ENCODE peak calls at places on chromosomes 11 and 22, in seven cellular contexts. Z is endothelial cell; X is activated naive CD4-positive, alpha-beta T cell treated with anti-CD3 and anti-CD28 coated beads, Interleukin-2, amount 10 ng/mL, durations not matched to agents 7 days and 5 days; T is GM20000; D is stimulated activated CD8-positive, alpha-beta memory T cell treated with anti-CD3 and anti-CD28 coated beads, Interleukin-7, amount 100 ng/mL, for 1 hour; G is Jurkat, Clone E6-1; W is HEK293T. A is an unnamed sample.

GRCh38 chr22:37940698-37941376 is 12.6 kb downstream of the C22orf23 start:
- DNase-seq in X (no peak), T (no peak), G (no peak), D (no peak), Z (no peak), W (no peak), A (no peak)

GRCh38 chr11:72081856-72082255 is 1.2 kb downstream of the LRRC51 start:
- DNase-seq in T (no peak), X (no peak), W (no peak), Z (no peak), G (no peak), D (no peak), A (peak)

GRCh38 chr11:14259186-14259784 is 99.7 kb downstream of the RRAS2 start:
- DNase-seq in X (no peak), T (no peak), D (no peak), Z (no peak), W (no peak), G (no peak), A (no peak)

GRCh38 chr22:27804683-27805297 is 3.2 kb upstream of the MN1 start:
- DNase-seq in T (peak), X (peak), D (no peak), G (peak), W (peak), Z (peak), A (peak)

GRCh38 chr22:47041201-47042115 is 279.0 kb downstream of the TBC1D22A start:
- DNase-seq in X (no peak), G (no peak), Z (no peak), T (no peak), D (no peak), W (no peak), A (no peak)

GRCh38 chr22:25013634-25014033 is 61.1 kb downstream of the KIAA1671 start:
- DNase-seq in D (no peak), Z (no peak), G (no peak), T (no peak), W (peak), X (no peak), A (no peak)

GRCh38 chr11:124987096-124987495 is 33.1 kb downstream of the CCDC15 start:
- DNase-seq in X (no peak), T (no peak), W (no peak), G (no peak), D (no peak), Z (no peak), A (no peak)

GRCh38 chr11:116870054-116870453 is 32.6 kb upstream of the APOA1 start:
- DNase-seq in D (no peak), W (no peak), Z (no peak), G (no peak), X (no peak), T (no peak), A (no peak)

GRCh38 chr22:49923445-49923844 is 5.0 kb downstream of the CRELD2 start:
- DNase-seq in W (no peak), X (no peak), G (peak), D (no peak), T (no peak), Z (no peak), A (no peak)

GRCh38 chr22:36010090-36010489 is 18.5 kb downstream of the RBFOX2 start:
- DNase-seq in T (no peak), Z (peak), D (no peak), G (no peak), X (no peak), W (peak), A (no peak)

GRCh38 chr11:8777907-8778767 is 95.5 kb downstream of the RPL27A start:
- DNase-seq in T (peak), W (no peak), G (no peak), Z (no peak), X (no peak), D (no peak), A (no peak)

GRCh38 chr11:76658651-76659650 is 11.6 kb downstream of the LRRC32 start:
- DNase-seq in T (no peak), X (no peak), Z (no peak), D (no peak), W (no peak), G (no peak), A (no peak)

GRCh38 chr22:21624120-21624879 is 5.5 kb downstream of the YDJC start:
- DNase-seq in W (peak), X (peak), G (no peak), T (no peak), D (no peak), Z (peak), A (peak)

GRCh38 chr22:32803020-32803758 is 1.7 kb downstream of the TIMP3 start:
- DNase-seq in D (no peak), T (no peak), X (no peak), G (no peak), Z (no peak), W (no peak), A (no peak)

GRCh38 chr11:117750916-117751773 is 45.9 kb downstream of the DSCAML1 start:
- DNase-seq in X (no peak), T (no peak), D (no peak), Z (no peak), W (no peak), G (no peak), A (no peak)

GRCh38 chr11:102047305-102047924 is at the start of gene CFAP300:
- DNase-seq in W (peak), Z (peak), G (no peak), T (peak), X (peak), D (peak), A (peak)

GRCh38 chr11:58562375-58562800 is 13.3 kb downstream of the LPXN start:
- DNase-seq in X (no peak), T (no peak), D (no peak), Z (no peak), G (no peak), W (no peak), A (no peak)

GRCh38 chr11:15198284-15198683 is 83.6 kb downstream of the INSC start:
- DNase-seq in T (no peak), D (no peak), Z (no peak), G (no peak), X (no peak), W (no peak), A (no peak)

GRCh38 chr11:2924821-2925675 is 4.2 kb downstream of the PHLDA2 start:
- DNase-seq in T (no peak), Z (no peak), W (no peak), D (no peak), X (no peak), G (no peak), A (no peak)

GRCh38 chr11:132357811-132358572 is 987.6 kb downstream of the NTM start:
- DNase-seq in Z (no peak), W (no peak), G (no peak), T (peak), D (no peak), X (no peak), A (no peak)

GRCh38 chr22:19970479-19971275 is 29.1 kb upstream of the TXNRD2 start:
- DNase-seq in G (peak), D (peak), T (peak), X (peak), W (peak), Z (peak), A (peak)

GRCh38 chr11:6197466-6198200 is 1.4 kb upstream of the OR52W1 start:
- DNase-seq in T (no peak), D (no peak), X (no peak), W (no peak), G (no peak), Z (no peak), A (no peak)

A was measured in T47D.